ENCODE peak calls at places on chromosomes 1 and 21, in nine cellular contexts. One of them, this sample, is unnamed.

GRCh38 chr1:61051455-61052392 is 30.6 kb upstream of the NFIA start:
- DNase-seq in HAP-1: no peak
- DNase-seq in T-helper 17 cell: no peak
- DNase-seq in fibroblast of lung: no peak
- DNase-seq in aorta: no peak
- DNase-seq in astrocyte: no peak
- DNase-seq in right atrium auricular region: peak; percentile 77
- DNase-seq in A673: no peak
- DNase-seq in SJSA1: no peak
- DNase-seq in this sample: no peak

GRCh38 chr1:225651376-225651871 is 1.5 kb downstream of the ENAH start:
- DNase-seq in fibroblast of lung: peak; percentile 58
- DNase-seq in T-helper 17 cell: no peak
- DNase-seq in astrocyte: peak; percentile 51
- DNase-seq in HAP-1: peak; percentile 30
- DNase-seq in right atrium auricular region: no peak
- DNase-seq in A673: peak; percentile 51
- DNase-seq in SJSA1: peak; percentile 68
- DNase-seq in aorta: no peak
- DNase-seq in this sample: no peak

GRCh38 chr1:89563957-89564604 is 39.5 kb downstream of the LRRC8B start:
- DNase-seq in astrocyte: no peak
- DNase-seq in SJSA1: no peak
- DNase-seq in A673: no peak
- DNase-seq in right atrium auricular region: no peak
- DNase-seq in aorta: no peak
- DNase-seq in T-helper 17 cell: no peak
- DNase-seq in HAP-1: no peak
- DNase-seq in fibroblast of lung: no peak
- DNase-seq in this sample: no peak

GRCh38 chr1:107939256-107939655 is 25.7 kb downstream of the VAV3 start:
- DNase-seq in fibroblast of lung: no peak
- DNase-seq in A673: no peak
- DNase-seq in HAP-1: no peak
- DNase-seq in astrocyte: no peak
- DNase-seq in aorta: no peak
- DNase-seq in right atrium auricular region: no peak
- DNase-seq in T-helper 17 cell: no peak
- DNase-seq in SJSA1: no peak
- DNase-seq in this sample: no peak

GRCh38 chr1:230778916-230779590 is 31.9 kb downstream of the CAPN9 start:
- DNase-seq in aorta: no peak
- DNase-seq in T-helper 17 cell: no peak
- DNase-seq in fibroblast of lung: peak; percentile 29
- DNase-seq in SJSA1: no peak
- DNase-seq in A673: no peak
- DNase-seq in astrocyte: peak; percentile 20
- DNase-seq in HAP-1: peak; percentile 57
- DNase-seq in right atrium auricular region: no peak
- DNase-seq in this sample: no peak

GRCh38 chr1:149846600-149847466 is 52.5 kb upstream of the BOLA1 start:
- DNase-seq in HAP-1: no peak
- DNase-seq in astrocyte: no peak
- DNase-seq in T-helper 17 cell: no peak
- DNase-seq in aorta: no peak
- DNase-seq in A673: no peak
- DNase-seq in fibroblast of lung: no peak
- DNase-seq in right atrium auricular region: no peak
- DNase-seq in SJSA1: no peak
- DNase-seq in this sample: no peak

GRCh38 chr1:150162862-150163706 is 13.4 kb downstream of the PLEKHO1 start:
- DNase-seq in fibroblast of lung: peak; percentile 100
- DNase-seq in SJSA1: peak; percentile 97
- DNase-seq in astrocyte: peak; percentile 100
- DNase-seq in HAP-1: peak; percentile 93
- DNase-seq in right atrium auricular region: peak; percentile 94
- DNase-seq in A673: peak; percentile 98
- DNase-seq in T-helper 17 cell: no peak
- DNase-seq in aorta: peak; percentile 94
- DNase-seq in this sample: peak; percentile 85

GRCh38 chr21:17463441-17463840 is 49.4 kb upstream of the CXADR start:
- DNase-seq in HAP-1: peak; percentile 42
- DNase-seq in SJSA1: no peak
- DNase-seq in right atrium auricular region: no peak
- DNase-seq in T-helper 17 cell: no peak
- DNase-seq in aorta: no peak
- DNase-seq in fibroblast of lung: peak; percentile 99
- DNase-seq in A673: no peak
- DNase-seq in astrocyte: peak; percentile 99
- DNase-seq in this sample: no peak

GRCh38 chr1:13570924-13571323 is 12.7 kb upstream of the PDPN start:
- DNase-seq in SJSA1: no peak
- DNase-seq in astrocyte: no peak
- DNase-seq in T-helper 17 cell: no peak
- DNase-seq in aorta: no peak
- DNase-seq in fibroblast of lung: no peak
- DNase-seq in A673: no peak
- DNase-seq in HAP-1: no peak
- DNase-seq in right atrium auricular region: no peak
- DNase-seq in this sample: no peak

GRCh38 chr1:195804547-195804946 is 803.7 kb downstream of the KCNT2 start:
- DNase-seq in A673: no peak
- DNase-seq in right atrium auricular region: no peak
- DNase-seq in astrocyte: no peak
- DNase-seq in aorta: no peak
- DNase-seq in T-helper 17 cell: no peak
- DNase-seq in HAP-1: no peak
- DNase-seq in fibroblast of lung: no peak
- DNase-seq in SJSA1: no peak
- DNase-seq in this sample: no peak

GRCh38 chr21:25838809-25839208 is 104.0 kb downstream of the GABPA start:
- DNase-seq in A673: peak; percentile 22
- DNase-seq in aorta: no peak
- DNase-seq in SJSA1: no peak
- DNase-seq in fibroblast of lung: peak; percentile 67
- DNase-seq in HAP-1: no peak
- DNase-seq in T-helper 17 cell: no peak
- DNase-seq in astrocyte: peak; percentile 60
- DNase-seq in right atrium auricular region: no peak
- DNase-seq in this sample: no peak

GRCh38 chr1:81912383-81912782 is 111.6 kb downstream of the ADGRL2 start:
- DNase-seq in SJSA1: no peak
- DNase-seq in HAP-1: no peak
- DNase-seq in aorta: no peak
- DNase-seq in A673: no peak
- DNase-seq in right atrium auricular region: no peak
- DNase-seq in astrocyte: no peak
- DNase-seq in T-helper 17 cell: no peak
- DNase-seq in fibroblast of lung: no peak
- DNase-seq in this sample: no peak

GRCh38 chr1:28208818-28209441 is 23.9 kb downstream of the DNAJC8 start:
- DNase-seq in right atrium auricular region: no peak
- DNase-seq in A673: peak; percentile 60
- DNase-seq in aorta: no peak
- DNase-seq in SJSA1: peak; percentile 66
- DNase-seq in HAP-1: peak; percentile 69
- DNase-seq in T-helper 17 cell: no peak
- DNase-seq in astrocyte: peak; percentile 36
- DNase-seq in fibroblast of lung: peak; percentile 60
- DNase-seq in this sample: no peak

GRCh38 chr1:3366181-3367051 is 88.0 kb upstream of the ARHGEF16 start:
- DNase-seq in aorta: peak; percentile 91
- DNase-seq in astrocyte: peak; percentile 48
- DNase-seq in fibroblast of lung: peak; percentile 53
- DNase-seq in HAP-1: no peak
- DNase-seq in right atrium auricular region: peak; percentile 79
- DNase-seq in T-helper 17 cell: no peak
- DNase-seq in SJSA1: no peak
- DNase-seq in A673: no peak
- DNase-seq in this sample: peak; percentile 72

GRCh38 chr1:22121421-22121911 is 21.4 kb downstream of the WNT4 start:
- DNase-seq in SJSA1: no peak
- DNase-seq in astrocyte: no peak
- DNase-seq in HAP-1: no peak
- DNase-seq in T-helper 17 cell: no peak
- DNase-seq in fibroblast of lung: no peak
- DNase-seq in right atrium auricular region: no peak
- DNase-seq in aorta: no peak
- DNase-seq in A673: peak; percentile 60
- DNase-seq in this sample: no peak

GRCh38 chr1:27872802-27873665 is 690 bp downstream of the THEMIS2 start:
- DNase-seq in aorta: no peak
- DNase-seq in fibroblast of lung: peak; percentile 39
- DNase-seq in T-helper 17 cell: no peak
- DNase-seq in SJSA1: no peak
- DNase-seq in astrocyte: peak; percentile 14
- DNase-seq in HAP-1: no peak
- DNase-seq in right atrium auricular region: no peak
- DNase-seq in A673: peak; percentile 32
- DNase-seq in this sample: peak; percentile 80

GRCh38 chr1:67551375-67551774 is 121.2 kb upstream of the SERBP1 start:
- DNase-seq in T-helper 17 cell: no peak
- DNase-seq in fibroblast of lung: no peak
- DNase-seq in aorta: no peak
- DNase-seq in SJSA1: no peak
- DNase-seq in HAP-1: no peak
- DNase-seq in right atrium auricular region: no peak
- DNase-seq in A673: no peak
- DNase-seq in astrocyte: no peak
- DNase-seq in this sample: no peak

GRCh38 chr1:235078927-235079381 is 49.7 kb downstream of the TOMM20 start:
- DNase-seq in T-helper 17 cell: no peak
- DNase-seq in aorta: no peak
- DNase-seq in HAP-1: no peak
- DNase-seq in astrocyte: peak; percentile 52
- DNase-seq in SJSA1: no peak
- DNase-seq in right atrium auricular region: no peak
- DNase-seq in fibroblast of lung: peak; percentile 59
- DNase-seq in A673: no peak
- DNase-seq in this sample: no peak

GRCh38 chr1:41394918-41395598 is 33.8 kb downstream of the FOXO6 start:
- DNase-seq in fibroblast of lung: peak; percentile 25
- DNase-seq in right atrium auricular region: no peak
- DNase-seq in HAP-1: peak; percentile 49
- DNase-seq in SJSA1: no peak
- DNase-seq in A673: peak; percentile 84
- DNase-seq in aorta: no peak
- DNase-seq in T-helper 17 cell: no peak
- DNase-seq in astrocyte: peak; percentile 12
- DNase-seq in this sample: no peak

GRCh38 chr1:36091698-36092097 is 3.0 kb downstream of the ADPRS start:
- DNase-seq in T-helper 17 cell: no peak
- DNase-seq in fibroblast of lung: no peak
- DNase-seq in aorta: peak; percentile 47
- DNase-seq in A673: no peak
- DNase-seq in HAP-1: no peak
- DNase-seq in astrocyte: no peak
- DNase-seq in SJSA1: no peak
- DNase-seq in right atrium auricular region: no peak
- DNase-seq in this sample: no peak

GRCh38 chr1:27887215-27888035 is 15.1 kb downstream of the THEMIS2 start:
- DNase-seq in T-helper 17 cell: no peak
- DNase-seq in astrocyte: no peak
- DNase-seq in A673: no peak
- DNase-seq in right atrium auricular region: no peak
- DNase-seq in HAP-1: no peak
- DNase-seq in fibroblast of lung: no peak
- DNase-seq in SJSA1: no peak
- DNase-seq in aorta: no peak
- DNase-seq in this sample: no peak

GRCh38 chr1:187338762-187339412 is 510.1 kb downstream of the PLA2G4A start:
- DNase-seq in A673: no peak
- DNase-seq in fibroblast of lung: no peak
- DNase-seq in T-helper 17 cell: no peak
- DNase-seq in HAP-1: no peak
- DNase-seq in aorta: no peak
- DNase-seq in astrocyte: no peak
- DNase-seq in right atrium auricular region: no peak
- DNase-seq in SJSA1: no peak
- DNase-seq in this sample: no peak

GRCh38 chr1:172326171-172326570 is 94.3 kb upstream of the C1orf105 start:
- DNase-seq in T-helper 17 cell: no peak
- DNase-seq in right atrium auricular region: no peak
- DNase-seq in astrocyte: peak; percentile 43
- DNase-seq in fibroblast of lung: peak; percentile 63
- DNase-seq in SJSA1: no peak
- DNase-seq in A673: no peak
- DNase-seq in HAP-1: no peak
- DNase-seq in aorta: no peak
- DNase-seq in this sample: no peak

GRCh38 chr1:9865745-9866144 is 42.0 kb upstream of the CLSTN1 start:
- DNase-seq in right atrium auricular region: no peak
- DNase-seq in SJSA1: no peak
- DNase-seq in aorta: no peak
- DNase-seq in A673: no peak
- DNase-seq in HAP-1: no peak
- DNase-seq in astrocyte: no peak
- DNase-seq in fibroblast of lung: no peak
- DNase-seq in T-helper 17 cell: no peak
- DNase-seq in this sample: no peak
- H3K9me3 ChIP-seq in right atrium auricular region: no peaks in the 10 kb centered on the region
- H3K9me3 ChIP-seq in SJSA1: no peaks in the 10 kb centered on the region
- H3K9me3 ChIP-seq in aorta: no peaks in the 10 kb centered on the region
- H3K9me3 ChIP-seq in A673: no peaks in the 10 kb centered on the region
- H3K9me3 ChIP-seq in HAP-1: no peaks in the 10 kb centered on the region
- H3K9me3 ChIP-seq in astrocyte: no peaks in the 10 kb centered on the region
- H3K9me3 ChIP-seq in fibroblast of lung: no peaks in the 10 kb centered on the region
- H3K9me3 ChIP-seq in T-helper 17 cell: no peaks in the 10 kb centered on the region
- H3K9me3 ChIP-seq in this sample: no peaks in the 10 kb centered on the region

GRCh38 chr1:118982281-118982680 is 5.9 kb downstream of the TBX15 start:
- DNase-seq in astrocyte: no peak
- DNase-seq in T-helper 17 cell: no peak
- DNase-seq in SJSA1: peak; percentile 72
- DNase-seq in right atrium auricular region: no peak
- DNase-seq in A673: no peak
- DNase-seq in aorta: no peak
- DNase-seq in fibroblast of lung: no peak
- DNase-seq in HAP-1: no peak
- DNase-seq in this sample: no peak
- H3K9me3 ChIP-seq in astrocyte: peaks cover 12% of the 10 kb centered on the region
- H3K9me3 ChIP-seq in T-helper 17 cell: no peaks in the 10 kb centered on the region
- H3K9me3 ChIP-seq in SJSA1: no peaks in the 10 kb centered on the region
- H3K9me3 ChIP-seq in right atrium auricular region: no peaks in the 10 kb centered on the region
- H3K9me3 ChIP-seq in A673: no peaks in the 10 kb centered on the region
- H3K9me3 ChIP-seq in aorta: no peaks in the 10 kb centered on the region
- H3K9me3 ChIP-seq in fibroblast of lung: no peaks in the 10 kb centered on the region
- H3K9me3 ChIP-seq in HAP-1: no peaks in the 10 kb centered on the region
- H3K9me3 ChIP-seq in this sample: no peaks in the 10 kb centered on the region

GRCh38 chr1:227666286-227666685 is 68.8 kb downstream of the JMJD4 start:
- DNase-seq in astrocyte: no peak
- DNase-seq in aorta: no peak
- DNase-seq in T-helper 17 cell: no peak
- DNase-seq in right atrium auricular region: no peak
- DNase-seq in fibroblast of lung: no peak
- DNase-seq in A673: peak; percentile 51
- DNase-seq in SJSA1: no peak
- DNase-seq in HAP-1: no peak
- DNase-seq in this sample: no peak
- H3K9me3 ChIP-seq in astrocyte: peaks cover 30% of the 10 kb centered on the region
- H3K9me3 ChIP-seq in aorta: peaks cover 30% of the 10 kb centered on the region
- H3K9me3 ChIP-seq in T-helper 17 cell: peaks cover 28% of the 10 kb centered on the region
- H3K9me3 ChIP-seq in right atrium auricular region: peaks cover 100% of the 10 kb centered on the region
- H3K9me3 ChIP-seq in fibroblast of lung: no peaks in the 10 kb centered on the region
- H3K9me3 ChIP-seq in A673: peaks cover 76% of the 10 kb centered on the region
- H3K9me3 ChIP-seq in SJSA1: peaks cover 42% of the 10 kb centered on the region
- H3K9me3 ChIP-seq in HAP-1: peaks cover 3% of the 10 kb centered on the region
- H3K9me3 ChIP-seq in this sample: peaks cover 14% of the 10 kb centered on the region

GRCh38 chr1:163604391-163604790 is 282.6 kb downstream of the NUF2 start:
- DNase-seq in astrocyte: no peak
- DNase-seq in fibroblast of lung: no peak
- DNase-seq in aorta: no peak
- DNase-seq in right atrium auricular region: no peak
- DNase-seq in SJSA1: no peak
- DNase-seq in HAP-1: no peak
- DNase-seq in A673: no peak
- DNase-seq in T-helper 17 cell: no peak
- DNase-seq in this sample: no peak
- H3K9me3 ChIP-seq in astrocyte: no peaks in the 10 kb centered on the region
- H3K9me3 ChIP-seq in fibroblast of lung: no peaks in the 10 kb centered on the region
- H3K9me3 ChIP-seq in aorta: peaks cover under 1% of the 10 kb centered on the region
- H3K9me3 ChIP-seq in right atrium auricular region: no peaks in the 10 kb centered on the region
- H3K9me3 ChIP-seq in SJSA1: no peaks in the 10 kb centered on the region
- H3K9me3 ChIP-seq in HAP-1: no peaks in the 10 kb centered on the region
- H3K9me3 ChIP-seq in A673: no peaks in the 10 kb centered on the region
- H3K9me3 ChIP-seq in T-helper 17 cell: no peaks in the 10 kb centered on the region
- H3K9me3 ChIP-seq in this sample: no peaks in the 10 kb centered on the region

This sample was measured in left lung.